ENCODE peak calls at places on chromosomes 13 and 19, in nine cellular contexts. One of them, this sample, is unnamed. For H3K36me3, the result is how much of the 10 kb centered on the place peaks cover.

GRCh38 chr13:20671789-20672188 is 31.7 kb upstream of the IL17D start:
- DNase-seq in stomach: no peak
- DNase-seq in Peyer's patch: no peak
- DNase-seq in uterus: no peak
- DNase-seq in heart right ventricle: no peak
- DNase-seq in BE2C: no peak
- DNase-seq in cardiac muscle cell: no peak
- DNase-seq in OCI-LY7: no peak
- DNase-seq in tibial artery: no peak
- DNase-seq in this sample: no peak

GRCh38 chr13:112905990-112906641 is 62.9 kb upstream of the MCF2L start:
- DNase-seq in stomach: peak
- DNase-seq in Peyer's patch: peak
- DNase-seq in uterus: no peak
- DNase-seq in heart right ventricle: no peak
- DNase-seq in BE2C: no peak
- DNase-seq in cardiac muscle cell: no peak
- DNase-seq in OCI-LY7: no peak
- DNase-seq in tibial artery: no peak
- DNase-seq in this sample: no peak

GRCh38 chr19:16370671-16371391 is 46.2 kb downstream of the KLF2 start:
- DNase-seq in stomach: no peak
- DNase-seq in Peyer's patch: no peak
- DNase-seq in uterus: no peak
- DNase-seq in heart right ventricle: no peak
- DNase-seq in BE2C: no peak
- DNase-seq in cardiac muscle cell: no peak
- DNase-seq in OCI-LY7: peak
- DNase-seq in tibial artery: no peak
- DNase-seq in this sample: peak

GRCh38 chr13:38418286-38418685 is 68.6 kb downstream of the UFM1 start:
- DNase-seq in stomach: no peak
- DNase-seq in Peyer's patch: no peak
- DNase-seq in uterus: no peak
- DNase-seq in heart right ventricle: no peak
- DNase-seq in BE2C: no peak
- DNase-seq in cardiac muscle cell: no peak
- DNase-seq in OCI-LY7: no peak
- DNase-seq in tibial artery: no peak
- DNase-seq in this sample: no peak

GRCh38 chr19:48596237-48596636 is 10.3 kb upstream of the SPACA4 start:
- DNase-seq in stomach: no peak
- DNase-seq in Peyer's patch: no peak
- DNase-seq in uterus: no peak
- DNase-seq in heart right ventricle: no peak
- DNase-seq in BE2C: no peak
- DNase-seq in cardiac muscle cell: no peak
- DNase-seq in OCI-LY7: no peak
- DNase-seq in tibial artery: no peak
- DNase-seq in this sample: no peak

GRCh38 chr13:113080361-113080831 is 25.2 kb upstream of the F7 start:
- DNase-seq in stomach: no peak
- DNase-seq in Peyer's patch: no peak
- DNase-seq in uterus: no peak
- DNase-seq in heart right ventricle: no peak
- DNase-seq in BE2C: no peak
- DNase-seq in cardiac muscle cell: no peak
- DNase-seq in OCI-LY7: no peak
- DNase-seq in tibial artery: no peak
- DNase-seq in this sample: peak

GRCh38 chr13:92913840-92914239 is 312.8 kb upstream of the GPC6 start:
- DNase-seq in stomach: no peak
- DNase-seq in Peyer's patch: no peak
- DNase-seq in uterus: no peak
- DNase-seq in heart right ventricle: no peak
- DNase-seq in BE2C: no peak
- DNase-seq in cardiac muscle cell: no peak
- DNase-seq in OCI-LY7: no peak
- DNase-seq in tibial artery: no peak
- DNase-seq in this sample: no peak

GRCh38 chr13:46866150-46866549 is 30.7 kb downstream of the HTR2A start:
- DNase-seq in stomach: no peak
- DNase-seq in Peyer's patch: peak
- DNase-seq in uterus: peak
- DNase-seq in heart right ventricle: peak
- DNase-seq in BE2C: peak
- DNase-seq in cardiac muscle cell: peak
- DNase-seq in OCI-LY7: peak
- DNase-seq in tibial artery: no peak
- DNase-seq in this sample: no peak

GRCh38 chr13:33363328-33363727 is 77.8 kb upstream of the STARD13 start:
- DNase-seq in stomach: no peak
- DNase-seq in Peyer's patch: no peak
- DNase-seq in uterus: no peak
- DNase-seq in heart right ventricle: no peak
- DNase-seq in BE2C: no peak
- DNase-seq in cardiac muscle cell: no peak
- DNase-seq in OCI-LY7: no peak
- DNase-seq in tibial artery: no peak
- DNase-seq in this sample: no peak

GRCh38 chr19:45191324-45191845 is 12.8 kb downstream of the BLOC1S3 start:
- DNase-seq in stomach: no peak
- DNase-seq in Peyer's patch: no peak
- DNase-seq in uterus: no peak
- DNase-seq in heart right ventricle: no peak
- DNase-seq in BE2C: no peak
- DNase-seq in cardiac muscle cell: no peak
- DNase-seq in OCI-LY7: no peak
- DNase-seq in tibial artery: no peak
- DNase-seq in this sample: no peak

GRCh38 chr19:54201172-54201701 is 579 bp downstream of the RPS9 start:
- DNase-seq in stomach: no peak
- DNase-seq in Peyer's patch: no peak
- DNase-seq in uterus: no peak
- DNase-seq in heart right ventricle: no peak
- DNase-seq in BE2C: no peak
- DNase-seq in cardiac muscle cell: no peak
- DNase-seq in OCI-LY7: no peak
- DNase-seq in tibial artery: no peak
- DNase-seq in this sample: no peak
- H3K36me3 ChIP-seq in stomach: under half
- H3K36me3 ChIP-seq in Peyer's patch: under half
- H3K36me3 ChIP-seq in uterus: under half
- H3K36me3 ChIP-seq in heart right ventricle: half or more
- H3K36me3 ChIP-seq in BE2C: half or more
- H3K36me3 ChIP-seq in cardiac muscle cell: under half
- H3K36me3 ChIP-seq in OCI-LY7: half or more
- H3K36me3 ChIP-seq in tibial artery: under half
- H3K36me3 ChIP-seq in this sample: under half

GRCh38 chr19:19530423-19530804 is 1.7 kb downstream of the YJEFN3 start:
- DNase-seq in stomach: no peak
- DNase-seq in Peyer's patch: no peak
- DNase-seq in uterus: no peak
- DNase-seq in heart right ventricle: no peak
- DNase-seq in BE2C: no peak
- DNase-seq in cardiac muscle cell: no peak
- DNase-seq in OCI-LY7: no peak
- DNase-seq in tibial artery: no peak
- DNase-seq in this sample: no peak
- TF ChIP-seq CTCF in stomach: no peak
- TF ChIP-seq CTCF in Peyer's patch: no peak
- TF ChIP-seq CTCF in uterus: no peak
- TF ChIP-seq CTCF in heart right ventricle: no peak
- TF ChIP-seq CTCF in BE2C: no peak
- TF ChIP-seq CTCF in cardiac muscle cell: no peak
- TF ChIP-seq CTCF in OCI-LY7: no peak
- TF ChIP-seq CTCF in tibial artery: no peak
- TF ChIP-seq CTCF in this sample: no peak

DNA sequence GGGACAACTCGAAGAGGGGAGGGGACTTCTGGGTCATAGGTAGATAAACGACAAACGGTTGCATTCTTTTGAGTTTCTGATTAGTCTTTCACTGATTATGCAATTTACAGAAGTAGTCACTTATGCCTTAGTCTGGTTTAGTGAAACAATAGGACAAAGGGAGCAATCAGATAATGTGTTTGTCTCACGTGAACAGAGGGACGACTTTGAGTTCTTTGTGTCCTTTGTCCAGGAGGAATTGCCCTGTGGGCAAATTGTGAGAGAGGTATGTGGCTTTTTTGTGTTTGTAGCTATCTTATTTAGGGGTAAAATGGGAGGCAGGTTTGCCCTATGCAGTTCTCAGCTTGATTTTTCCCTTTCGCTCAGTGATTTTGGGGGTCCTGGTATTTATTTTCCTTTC is 362.9 kb upstream of the PCDH20 start:
- DNase-seq in stomach: no peak
- DNase-seq in Peyer's patch: no peak
- DNase-seq in uterus: no peak
- DNase-seq in heart right ventricle: no peak
- DNase-seq in BE2C: no peak
- DNase-seq in cardiac muscle cell: no peak
- DNase-seq in OCI-LY7: no peak
- DNase-seq in tibial artery: no peak
- DNase-seq in this sample: no peak
- H3K36me3 ChIP-seq in stomach: under half
- H3K36me3 ChIP-seq in Peyer's patch: under half
- H3K36me3 ChIP-seq in uterus: under half
- H3K36me3 ChIP-seq in heart right ventricle: under half
- H3K36me3 ChIP-seq in BE2C: under half
- H3K36me3 ChIP-seq in cardiac muscle cell: under half
- H3K36me3 ChIP-seq in OCI-LY7: under half
- H3K36me3 ChIP-seq in tibial artery: under half
- H3K36me3 ChIP-seq in this sample: under half

GRCh38 chr19:58408152-58409009 is at the start of gene ZNF584:
- DNase-seq in stomach: peak
- DNase-seq in Peyer's patch: peak
- DNase-seq in uterus: peak
- DNase-seq in heart right ventricle: peak
- DNase-seq in BE2C: peak
- DNase-seq in cardiac muscle cell: peak
- DNase-seq in OCI-LY7: peak
- DNase-seq in tibial artery: peak
- DNase-seq in this sample: peak
- TF ChIP-seq CTCF in stomach: no peak
- TF ChIP-seq CTCF in Peyer's patch: peak
- TF ChIP-seq CTCF in uterus: no peak
- TF ChIP-seq CTCF in heart right ventricle: no peak
- TF ChIP-seq CTCF in BE2C: no peak
- TF ChIP-seq CTCF in cardiac muscle cell: peak
- TF ChIP-seq CTCF in OCI-LY7: peak
- TF ChIP-seq CTCF in tibial artery: no peak
- TF ChIP-seq CTCF in this sample: no peak

This sample was measured in mucosa of descending colon.